ENCODE peak calls at places on chromosome 16, in four cellular contexts. H is cardiac muscle cell, Y is BE2C, O is neural crest cell. M is an unnamed sample.

GRCh38 chr16:46568472-46569230 is 52.5 kb downstream of the SHCBP1 start:
- DNase-seq in H (no peak), Y (no peak), O (no peak), M (no peak)

GRCh38 chr16:48558269-48558915 is 51.6 kb downstream of the N4BP1 start:
- DNase-seq in H (peak), Y (no peak), O (no peak), M (no peak)

GRCh38 chr16:78800535-78800934 is 701.1 kb downstream of the WWOX start:
- DNase-seq in H (no peak), Y (no peak), O (no peak), M (no peak)

GRCh38 chr16:12551946-12552345 is 251.7 kb downstream of the CPPED1 start:
- DNase-seq in H (peak), Y (no peak), O (no peak), M (no peak)

GRCh38 chr16:19861811-19862327 is 22.8 kb downstream of the GPRC5B start:
- DNase-seq in H (peak), Y (no peak), O (peak), M (no peak)

GRCh38 chr16:3029499-3030127 is 5.8 kb downstream of the THOC6 start:
- DNase-seq in H (peak), Y (no peak), O (no peak), M (no peak)

GRCh38 chr16:52451971-52452421 is 94.9 kb downstream of the TOX3 start:
- DNase-seq in H (no peak), Y (no peak), O (no peak), M (no peak)

GRCh38 chr16:78993342-78993741 is 607.2 kb downstream of the MAF start:
- DNase-seq in H (no peak), Y (no peak), O (no peak), M (no peak)

GRCh38 chr16:23469814-23470213 is 16.8 kb upstream of the COG7 start:
- DNase-seq in H (peak), Y (no peak), O (no peak), M (no peak)

GRCh38 chr16:88882358-88883030 is 16.0 kb upstream of the PABPN1L start:
- DNase-seq in H (no peak), Y (no peak), O (no peak), M (no peak)

GRCh38 chr16:29811170-29811895 is 660 bp upstream of the PRRT2 start:
- DNase-seq in H (peak), Y (peak), O (peak), M (peak)

GRCh38 chr16:89256651-89257254 is 39.2 kb downstream of the ZNF778 start:
- DNase-seq in H (peak), Y (peak), O (no peak), M (no peak)

GRCh38 chr16:73813523-73813922 is 483.1 kb upstream of the PSMD7 start:
- DNase-seq in H (no peak), Y (no peak), O (no peak), M (no peak)

GRCh38 chr16:75377971-75378386 is 55.3 kb downstream of the CFDP1 start:
- DNase-seq in H (peak), Y (no peak), O (peak), M (peak)

GRCh38 chr16:3857189-3858013 is 23.1 kb downstream of the CREBBP start:
- DNase-seq in H (peak), Y (no peak), O (no peak), M (no peak)

GRCh38 chr16:24088767-24089166 is 167.4 kb upstream of the CACNG3 start:
- DNase-seq in H (no peak), Y (no peak), O (no peak), M (no peak)

GRCh38 chr16:12802661-12803060 is 1.0 kb downstream of the CPPED1 start:
- DNase-seq in H (no peak), Y (no peak), O (no peak), M (no peak)

GRCh38 chr16:88454315-88455057 is 1.4 kb downstream of the ZFPM1 start:
- DNase-seq in H (no peak), Y (no peak), O (no peak), M (no peak)

GRCh38 chr16:89172901-89173628 is 1.5 kb downstream of the CDH15 start:
- DNase-seq in H (no peak), Y (no peak), O (no peak), M (no peak)

GRCh38 chr16:57863434-57864160 is 61.3 kb upstream of the KIFC3 start:
- DNase-seq in H (peak), Y (peak), O (peak), M (peak)

GRCh38 chr16:46620265-46621005 is 744 bp downstream of the SHCBP1 start:
- DNase-seq in H (peak), Y (no peak), O (no peak), M (no peak)

GRCh38 chr16:25895371-25895770 is 203.6 kb downstream of the HS3ST4 start:
- DNase-seq in H (no peak), Y (no peak), O (no peak), M (no peak)

GRCh38 chr16:87713469-87714229 is 52.1 kb downstream of the KLHDC4 start:
- DNase-seq in H (no peak), Y (no peak), O (no peak), M (no peak)

GRCh38 chr16:52603015-52603414 is 56.1 kb upstream of the TOX3 start:
- DNase-seq in H (no peak), Y (peak), O (no peak), M (no peak)

GRCh38 chr16:57632568-57632967 is 4.1 kb downstream of the ADGRG1 start:
- DNase-seq in H (peak), Y (no peak), O (no peak), M (no peak)

DNA sequence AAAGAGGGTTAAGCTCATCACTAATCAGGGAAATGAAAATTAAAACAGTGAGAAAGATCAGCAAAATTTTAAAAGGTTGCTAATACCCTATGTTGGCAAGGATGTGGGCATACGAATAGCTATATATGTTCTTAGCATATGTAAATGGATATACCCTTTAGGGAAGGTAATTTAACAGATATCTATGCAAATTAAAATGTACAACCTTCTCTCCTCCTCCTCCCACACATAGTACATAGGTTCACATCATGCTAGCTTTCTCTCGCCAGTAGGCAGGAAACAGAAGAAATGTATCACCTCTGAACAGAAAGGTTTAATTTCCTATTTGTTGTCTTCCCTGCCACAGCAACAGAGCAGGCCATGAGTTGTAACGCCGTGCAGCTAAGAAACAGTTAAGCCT is 103.8 kb downstream of the CDYL2 start:
- DNase-seq in H (no peak), Y (no peak), O (no peak), M (no peak)
- TF ChIP-seq CTCF in H (no peak), Y (no peak), O (no peak), M (no peak)

GRCh38 chr16:17544785-17545184 is 74.0 kb upstream of the XYLT1 start:
- DNase-seq in H (no peak), Y (peak), O (peak), M (no peak)
- TF ChIP-seq CTCF in H (no peak), Y (peak), O (peak), M (no peak)

DNA sequence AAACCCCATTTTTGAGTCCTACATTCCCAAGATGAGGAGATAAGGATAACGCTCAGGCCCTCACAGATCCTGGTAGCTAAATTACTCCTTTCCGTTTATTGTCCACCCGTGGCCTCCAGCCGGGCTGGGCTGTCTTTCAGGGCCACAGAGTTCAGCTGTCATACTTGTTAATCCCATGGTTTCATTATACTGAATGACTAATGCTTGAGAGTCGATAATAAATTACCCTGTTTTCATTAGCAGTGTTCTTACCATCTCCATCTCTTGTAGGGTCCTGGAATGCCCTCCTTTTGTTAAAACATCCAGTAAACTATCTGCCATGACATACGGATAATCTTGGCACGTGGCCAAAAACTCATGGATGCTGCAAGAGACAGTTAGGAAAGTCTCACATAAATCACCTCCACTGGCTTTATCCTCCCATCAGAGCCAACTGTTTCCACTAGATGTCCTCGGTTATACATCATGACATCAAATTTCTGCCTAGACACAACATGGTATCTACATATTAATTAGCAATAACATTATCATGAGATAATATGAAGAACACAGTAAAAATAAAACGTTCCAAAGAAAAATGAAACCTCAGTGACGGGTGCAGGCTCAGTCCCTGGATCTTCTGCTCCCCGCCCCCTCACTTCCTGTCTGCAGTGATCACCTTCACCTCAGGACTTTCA is 45.3 kb downstream of the BRD7 start:
- DNase-seq in H (peak), Y (peak), O (no peak), M (no peak)
- TF ChIP-seq CTCF in H (peak), Y (peak), O (peak), M (peak)

DNA sequence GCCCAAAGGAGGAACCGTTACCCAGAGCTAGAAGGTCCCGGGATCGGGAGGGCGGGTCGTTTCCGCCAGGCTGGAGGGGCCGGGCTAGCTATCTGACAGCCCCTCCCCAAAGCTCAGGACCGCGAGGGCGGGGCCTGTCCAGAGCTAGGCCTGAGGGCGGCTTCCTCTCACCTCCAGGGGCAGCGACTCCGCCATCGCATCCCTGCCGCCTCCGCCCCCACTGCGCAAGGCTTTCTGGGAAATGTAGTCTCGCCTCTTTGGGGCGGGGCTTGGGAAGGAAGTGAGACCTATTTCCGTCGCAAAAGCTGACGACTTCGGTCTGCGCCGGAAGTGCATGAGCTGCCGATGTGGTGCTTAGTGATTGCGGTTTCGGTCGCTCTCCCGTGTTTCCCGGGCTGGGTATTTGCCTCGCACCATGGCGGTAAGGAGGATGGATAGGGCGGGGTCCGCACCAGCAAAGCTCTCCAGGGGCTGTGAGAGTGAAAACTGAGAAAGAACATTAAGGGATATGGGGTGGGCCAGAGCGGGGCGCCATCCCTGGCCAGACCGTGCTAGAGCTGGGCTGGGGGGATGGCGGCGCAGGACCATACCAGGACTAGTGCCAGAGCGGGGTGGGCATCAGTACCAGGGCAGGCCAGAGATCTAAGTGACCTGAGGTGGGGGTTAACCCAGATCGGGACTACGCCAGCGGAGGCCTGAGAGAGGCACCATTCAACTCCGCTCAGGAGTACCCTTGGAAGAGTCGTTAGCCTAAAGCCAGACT is at the start of gene TMEM208:
- DNase-seq in H (peak), Y (peak), O (peak), M (peak)
- TF ChIP-seq CTCF in H (peak), Y (no peak), O (no peak), M (peak)

DNA sequence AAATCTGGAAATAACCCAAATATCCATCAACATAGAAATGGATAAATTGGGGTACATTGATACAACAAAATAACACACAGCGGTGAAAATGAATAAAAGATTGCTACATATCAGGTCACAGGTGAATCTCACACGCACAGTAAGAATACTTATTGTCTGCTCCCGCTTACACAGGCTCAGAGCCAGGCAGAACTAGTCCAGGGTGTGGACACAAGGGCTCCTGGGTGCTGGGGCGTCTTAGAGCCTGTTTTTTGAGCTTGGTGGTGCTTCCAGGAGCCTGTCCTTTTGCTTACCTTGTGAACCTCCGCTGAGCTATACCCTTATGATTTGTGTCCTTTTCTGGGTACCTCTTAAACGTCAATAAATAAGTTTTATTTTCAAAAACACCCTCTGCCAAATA is 19.8 kb upstream of the C16orf74 start:
- DNase-seq in H (no peak), Y (no peak), O (no peak), M (no peak)
- TF ChIP-seq CTCF in H (no peak), Y (no peak), O (no peak), M (no peak)